ENCODE peak calls at places on chromosomes 7 and 10, in five cellular contexts. M is GM12864; Y is CD4-positive, alpha-beta T cell; N is thoracic aorta; Q is omental fat pad. F is an unnamed sample.

GRCh38 chr7:79051915-79052314 is 401.6 kb downstream of the MAGI2 start:
- DNase-seq in Q (no peak), Y (no peak), N (no peak), M (no peak), F (no peak)

GRCh38 chr10:77355844-77356243 is 281.8 kb downstream of the KCNMA1 start:
- DNase-seq in N (no peak), Y (no peak), Q (no peak), M (no peak), F (no peak)

GRCh38 chr10:35276918-35277317 is 59.4 kb upstream of the CCNY start:
- DNase-seq in N (no peak), M (no peak), Y (no peak), Q (no peak), F (no peak)

GRCh38 chr7:111558948-111559347 is 3.3 kb downstream of the IMMP2L start:
- DNase-seq in M (no peak), N (no peak), Q (no peak), Y (no peak), F (peak; percentile 13)

GRCh38 chr10:48684792-48685651 is at the start of gene WDFY4:
- DNase-seq in Q (no peak), Y (no peak), M (peak; percentile 70), N (no peak), F (peak; percentile 83)

GRCh38 chr10:126621836-126622235 is 48.7 kb downstream of the C10orf90 start:
- DNase-seq in Q (no peak), M (no peak), Y (no peak), N (no peak), F (no peak)

GRCh38 chr7:144821069-144821468 is 14.8 kb downstream of the TPK1 start:
- DNase-seq in M (no peak), Y (no peak), N (no peak), Q (no peak), F (peak; percentile 30)

GRCh38 chr7:101970047-101970585 is 152.7 kb downstream of the CUX1 start:
- DNase-seq in Y (no peak), M (no peak), N (no peak), Q (no peak), F (no peak)

GRCh38 chr7:6618621-6619020 is 3.2 kb downstream of the ZNF853 start:
- DNase-seq in Y (no peak), Q (no peak), M (no peak), N (no peak), F (no peak)

GRCh38 chr10:123642697-123643096 is 23.5 kb upstream of the GPR26 start:
- DNase-seq in Y (no peak), N (no peak), Q (no peak), M (no peak), F (no peak)

GRCh38 chr7:6476596-6477374 is 29.0 kb upstream of the DAGLB start:
- DNase-seq in N (no peak), Q (no peak), M (no peak), Y (no peak), F (no peak)

GRCh38 chr10:110751845-110752244 is 107.7 kb downstream of the RBM20 start:
- DNase-seq in N (no peak), Q (no peak), M (no peak), Y (no peak), F (no peak)

GRCh38 chr10:131184503-131184902 is 127.0 kb downstream of the TCERG1L start:
- DNase-seq in N (no peak), M (no peak), Y (no peak), Q (no peak), F (no peak)

GRCh38 chr7:41890631-41891265 is 187.9 kb upstream of the INHBA start:
- DNase-seq in Q (no peak), M (no peak), N (no peak), Y (no peak), F (no peak)

GRCh38 chr7:149635561-149636329 is 137.6 kb downstream of the ZNF467 start:
- DNase-seq in M (no peak), Q (no peak), Y (no peak), N (no peak), F (no peak)

GRCh38 chr7:54546081-54546985 is 4.2 kb downstream of the VSTM2A start:
- DNase-seq in Y (no peak), Q (no peak), N (no peak), M (no peak), F (no peak)

GRCh38 chr10:133071801-133072595 is 15.7 kb upstream of the ADGRA1 start:
- DNase-seq in Q (no peak), N (no peak), M (no peak), Y (no peak), F (no peak)

GRCh38 chr10:71771204-71771603 is 2.1 kb downstream of the VSIR start:
- DNase-seq in N (no peak), Q (no peak), M (no peak), Y (no peak), F (no peak)

GRCh38 chr7:123372368-123372767 is 162.0 kb downstream of the IQUB start:
- DNase-seq in M (no peak), Q (no peak), N (no peak), Y (no peak), F (no peak)

DNA sequence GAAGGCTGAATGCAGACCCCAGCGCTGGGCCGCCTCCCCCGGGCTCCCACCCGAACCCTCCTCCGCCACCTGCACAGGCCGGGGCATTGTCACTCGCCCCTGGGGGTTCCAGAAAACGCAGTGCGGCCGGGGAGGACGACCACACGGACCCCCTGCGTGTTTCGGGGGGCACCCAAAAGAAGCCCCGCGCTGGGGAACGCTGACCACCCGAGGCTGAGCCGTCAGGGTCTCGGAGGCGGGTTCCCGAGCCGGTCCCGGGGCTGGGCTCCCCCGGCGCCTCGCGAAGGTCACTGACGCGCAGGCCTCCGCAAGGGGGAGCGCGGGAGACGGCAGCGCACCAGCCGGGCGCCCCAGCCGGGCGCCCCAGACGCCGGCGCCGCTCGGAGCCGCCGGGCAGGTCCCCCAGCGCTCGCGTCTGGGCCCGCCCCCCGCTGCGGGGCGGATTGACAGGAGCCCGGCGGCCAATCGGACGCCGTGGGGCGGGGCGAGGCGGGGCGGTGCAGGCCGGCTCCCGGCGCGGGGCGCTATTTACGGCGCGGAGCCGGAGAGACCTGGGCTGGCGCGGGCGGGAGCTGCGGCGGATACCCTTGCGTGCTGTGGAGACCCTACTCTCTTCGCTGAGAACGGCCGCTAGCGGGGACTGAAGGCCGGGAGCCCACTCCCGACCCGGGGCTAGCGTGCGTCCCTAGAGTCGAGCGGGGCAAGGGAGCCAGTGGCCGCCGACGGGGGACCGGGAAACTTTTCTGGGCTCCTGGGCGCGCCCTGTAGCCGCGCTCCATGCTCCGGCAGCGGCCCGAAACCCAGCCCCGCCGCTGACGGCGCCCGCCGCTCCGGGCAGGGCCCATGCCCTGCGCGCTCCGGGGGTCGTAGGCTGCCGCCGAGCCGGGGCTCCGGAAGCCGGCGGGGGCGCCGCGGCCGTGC is at the start of gene BAMBI:
- DNase-seq in Y (peak; percentile 86), N (peak; percentile 45), M (peak; percentile 37), Q (peak; percentile 61), F (peak; percentile 92)
- TF ChIP-seq CTCF in Y (peak; percentile 62), N (peak; percentile 59), M (peak; percentile 58), Q (no peak), F (peak; percentile 82)

GRCh38 chr10:103917326-103918052 is 495 bp downstream of the STN1 start:
- DNase-seq in M (no peak), Q (no peak), N (no peak), Y (no peak), F (peak; percentile 22)

GRCh38 chr10:103919648-103920025 is 1.7 kb upstream of the STN1 start:
- DNase-seq in Q (no peak), M (no peak), N (no peak), Y (no peak), F (no peak)

GRCh38 chr10:103916254-103916653 is 1.7 kb downstream of the STN1 start:
- DNase-seq in N (no peak), Q (no peak), M (no peak), Y (no peak), F (no peak)

GRCh38 chr10:103916901-103917300 is 1.1 kb downstream of the STN1 start:
- DNase-seq in N (no peak), Q (no peak), Y (no peak), M (no peak), F (no peak)

DNA sequence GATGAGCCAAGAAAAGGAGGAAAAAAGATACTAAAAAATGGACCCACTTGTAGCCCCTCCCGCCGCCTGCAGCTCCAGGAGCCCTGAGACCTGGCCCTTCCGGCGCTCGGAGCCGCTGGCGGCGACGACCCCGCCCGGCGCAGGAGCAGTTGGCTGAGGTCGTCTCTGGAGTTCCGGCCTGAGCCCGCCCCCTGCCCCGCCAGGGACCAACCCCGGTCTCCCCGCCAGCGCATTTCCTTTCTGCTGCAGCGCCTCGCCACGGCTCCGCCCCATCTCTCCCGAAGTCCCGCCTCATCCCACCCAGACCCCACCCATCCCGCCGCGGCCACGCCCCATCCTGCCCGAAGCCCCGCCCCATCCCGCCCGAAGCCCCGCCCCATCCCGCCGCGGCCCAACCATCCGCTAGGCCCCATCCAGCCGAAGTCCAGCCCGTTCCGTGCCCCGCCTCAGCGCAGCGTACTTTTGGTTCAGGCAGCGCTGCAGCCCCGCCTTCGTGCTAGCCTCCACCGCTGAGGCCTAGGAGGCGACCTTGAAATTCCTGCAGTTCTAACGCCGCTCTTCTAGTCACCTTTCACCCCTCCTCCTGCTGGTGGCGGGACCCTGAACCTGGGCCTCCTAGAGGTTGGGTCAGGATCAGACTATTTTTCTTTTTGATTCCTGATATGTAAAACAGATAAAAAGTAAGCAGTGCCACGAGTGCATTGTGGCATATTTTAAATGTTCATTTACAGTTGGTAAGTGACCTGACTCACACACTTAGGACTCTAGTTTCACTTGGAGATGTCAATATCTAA is at the start of gene STN1:
- DNase-seq in Q (peak; percentile 75), M (peak; percentile 85), N (peak; percentile 91), Y (peak; percentile 92), F (peak; percentile 98)
- TF ChIP-seq CTCF in Q (no peak), M (peak; percentile 14), N (peak; percentile 24), Y (peak; percentile 20), F (no peak)

DNA sequence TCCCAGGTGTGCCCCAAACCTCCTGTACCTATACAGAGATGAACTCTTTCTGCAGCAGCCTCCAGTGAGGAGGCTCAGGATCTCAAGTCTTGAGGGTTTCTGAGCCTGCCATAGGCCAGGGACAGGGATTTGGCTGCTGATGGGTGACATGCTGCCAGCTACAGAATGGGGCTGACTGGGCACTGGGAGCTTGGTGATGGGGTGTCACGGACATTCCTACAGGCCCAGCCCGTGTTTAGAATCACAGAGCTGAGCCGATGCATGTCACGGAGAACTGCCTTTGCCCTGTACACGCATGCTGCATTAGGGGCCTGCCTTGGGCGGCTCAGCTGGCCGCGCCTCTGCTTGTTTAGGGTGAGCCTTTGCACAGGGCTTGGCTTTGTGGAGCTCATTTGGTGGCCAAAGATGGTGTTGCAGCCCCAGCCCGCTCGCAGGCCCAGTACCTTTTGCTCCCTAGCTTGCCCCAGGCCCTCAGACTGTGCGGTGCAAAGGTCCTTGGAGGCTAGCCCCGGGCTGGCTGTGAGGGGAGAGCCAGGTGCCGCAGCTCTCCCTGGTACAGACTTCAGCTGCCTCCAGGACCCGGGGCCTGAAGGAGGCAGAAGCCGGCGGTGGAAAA is 108.4 kb upstream of the BTBD16 start:
- DNase-seq in Q (no peak), Y (no peak), M (no peak), N (no peak), F (no peak)
- TF ChIP-seq CTCF in Q (no peak), Y (no peak), M (no peak), N (peak; percentile 10), F (no peak)

GRCh38 chr10:92074126-92074887 is 150.7 kb downstream of the BTAF1 start:
- DNase-seq in M (no peak), N (no peak), Q (no peak), Y (no peak), F (no peak)
- TF ChIP-seq CTCF in M (no peak), N (peak; percentile 10), Q (no peak), Y (no peak), F (peak; percentile 11)

GRCh38 chr10:24418532-24418931 is 209.6 kb downstream of the KIAA1217 start:
- DNase-seq in Y (no peak), Q (no peak), M (no peak), N (no peak), F (no peak)
- TF ChIP-seq CTCF in Y (no peak), Q (no peak), M (no peak), N (no peak), F (no peak)

F was measured in GM10248.